ENCODE peak calls at places on chromosomes 3 and 15, in eight cellular contexts. K is amniotic stem cell, A is body of pancreas, G is tibial artery, U is ovary, M is ACHN, Y is breast epithelium, Q is NCI-H460. B is an unnamed sample.
A peak's percentile ranks its signal among the peaks of the same experiment; 100 is the strongest.

GRCh38 chr3:78839710-78840109 is 928.1 kb downstream of the ROBO1 start:
- DNase-seq in K (no peak), A (no peak), G (no peak), U (no peak), M (no peak), Y (no peak), Q (no peak), B (no peak)

GRCh38 chr3:87246662-87247061 is 19.6 kb downstream of the CHMP2B start:
- DNase-seq in K (no peak), A (no peak), G (no peak), U (no peak), M (no peak), Y (no peak), Q (no peak), B (no peak)

GRCh38 chr15:50024183-50024795 is 94.7 kb downstream of the ATP8B4 start:
- DNase-seq in K (no peak), A (no peak), G (no peak), U (no peak), M (no peak), Y (no peak), Q (no peak), B (no peak)

GRCh38 chr3:43621406-43621973 is 321 bp downstream of the ANO10 start:
- DNase-seq in K (no peak), A (peak; percentile 44), G (peak; percentile 44), U (peak; percentile 38), M (peak; percentile 19), Y (peak; percentile 60), Q (no peak), B (no peak)

GRCh38 chr3:159884661-159885402 is 103.8 kb upstream of the IL12A start:
- DNase-seq in K (no peak), A (no peak), G (no peak), U (no peak), M (peak; percentile 47), Y (no peak), Q (peak; percentile 6), B (no peak)

GRCh38 chr3:12235691-12236090 is 53.2 kb upstream of the PPARG start:
- DNase-seq in K (no peak), A (no peak), G (no peak), U (no peak), M (no peak), Y (no peak), Q (no peak), B (no peak)

GRCh38 chr3:139975592-139976360 is 40.8 kb downstream of the CLSTN2 start:
- DNase-seq in K (no peak), A (no peak), G (no peak), U (no peak), M (no peak), Y (no peak), Q (no peak), B (no peak)

GRCh38 chr3:58588030-58588614 is 10.9 kb upstream of the FAM107A start:
- DNase-seq in K (no peak), A (no peak), G (no peak), U (no peak), M (peak; percentile 36), Y (no peak), Q (no peak), B (no peak)

GRCh38 chr3:42876940-42877720 is 1.5 kb upstream of the CYP8B1 start:
- DNase-seq in K (no peak), A (no peak), G (no peak), U (no peak), M (peak; percentile 12), Y (no peak), Q (no peak), B (no peak)

GRCh38 chr15:64681424-64682024 is 93.9 kb downstream of the RBPMS2 start:
- DNase-seq in K (no peak), A (peak; percentile 62), G (no peak), U (peak; percentile 48), M (peak; percentile 78), Y (no peak), Q (peak; percentile 75), B (no peak)

GRCh38 chr3:178275793-178276192 is 260.4 kb upstream of the KCNMB2 start:
- DNase-seq in K (no peak), A (no peak), G (no peak), U (no peak), M (no peak), Y (no peak), Q (no peak), B (no peak)

GRCh38 chr3:57130426-57131209 is 34.5 kb downstream of the IL17RD start:
- DNase-seq in K (no peak), A (no peak), G (no peak), U (peak; percentile 43), M (no peak), Y (no peak), Q (no peak), B (peak; percentile 73)

GRCh38 chr3:137509354-137510045 is 254.6 kb upstream of the SOX14 start:
- DNase-seq in K (no peak), A (no peak), G (no peak), U (no peak), M (no peak), Y (no peak), Q (no peak), B (no peak)

GRCh38 chr3:142595581-142595950 is 627 bp upstream of the PLS1 start:
- DNase-seq in K (peak; percentile 62), A (peak; percentile 49), G (no peak), U (no peak), M (peak; percentile 95), Y (no peak), Q (no peak), B (no peak)